ENCODE peak calls at places on chromosomes 3 and 15, in four cellular contexts. H is brain microvascular endothelial cell, Q is upper lobe of right lung, O is heart right ventricle. X is an unnamed sample.
A peak's percentile ranks its signal among the peaks of the same experiment; 100 is the strongest.

GRCh38 chr3:36648241-36649034 is 115.9 kb downstream of the DCLK3 start:
- DNase-seq in H (peak; percentile 91), Q (no peak), O (no peak), X (peak; percentile 81)

GRCh38 chr3:105417538-105418289 is 51.0 kb downstream of the ALCAM start:
- DNase-seq in O (no peak), H (no peak), Q (no peak), X (no peak)

GRCh38 chr15:37291920-37292319 is 191.6 kb upstream of the MEIS2 start:
- DNase-seq in O (no peak), Q (no peak), H (no peak), X (no peak)

GRCh38 chr3:188959013-188959412 is 212.8 kb upstream of the TPRG1 start:
- DNase-seq in Q (no peak), O (no peak), H (no peak), X (no peak)

GRCh38 chr3:178810173-178810572 is 261.4 kb downstream of the ZMAT3 start:
- DNase-seq in H (no peak), O (no peak), Q (no peak), X (no peak)

GRCh38 chr3:168659015-168659414 is 563.3 kb upstream of the GOLIM4 start:
- DNase-seq in H (no peak), Q (no peak), O (no peak), X (peak; percentile 9)

GRCh38 chr3:78951546-78951945 is 816.3 kb downstream of the ROBO1 start:
- DNase-seq in Q (no peak), O (no peak), H (peak; percentile 20), X (peak; percentile 18)

GRCh38 chr15:96323250-96324162 is 7.0 kb upstream of the NR2F2 start:
- DNase-seq in O (no peak), H (no peak), Q (no peak), X (no peak)

GRCh38 chr15:63034568-63034967 is 8.0 kb upstream of the TPM1 start:
- DNase-seq in H (no peak), Q (no peak), O (no peak), X (no peak)

GRCh38 chr15:26148461-26148860 is 285.3 kb upstream of the ATP10A start:
- DNase-seq in Q (no peak), H (no peak), O (no peak), X (no peak)

GRCh38 chr3:50194128-50194902 is 2.9 kb downstream of the GNAT1 start:
- DNase-seq in H (peak; percentile 18), O (peak; percentile 78), Q (peak; percentile 82), X (peak; percentile 53)

GRCh38 chr3:50650018-50650417 is 24.7 kb upstream of the DOCK3 start:
- DNase-seq in H (no peak), Q (no peak), O (no peak), X (no peak)

GRCh38 chr3:36446230-36446629 is 65.9 kb downstream of the STAC start:
- DNase-seq in Q (no peak), O (no peak), H (peak; percentile 22), X (peak; percentile 29)

GRCh38 chr15:51750942-51751686 is at the start of gene TMOD2:
- DNase-seq in Q (peak; percentile 83), H (no peak), O (peak; percentile 62), X (no peak)

GRCh38 chr15:63190993-63191392 is 1.6 kb downstream of the RAB8B start:
- DNase-seq in O (no peak), Q (no peak), H (no peak), X (no peak)

GRCh38 chr15:56244811-56245576 is 1.3 kb upstream of the RFX7 start:
- DNase-seq in Q (peak; percentile 66), H (peak; percentile 5), O (peak; percentile 11), X (no peak)

GRCh38 chr3:54307616-54308180 is 185.3 kb downstream of the CACNA2D3 start:
- DNase-seq in O (no peak), Q (no peak), H (no peak), X (no peak)

GRCh38 chr3:189383630-189384029 is 211.9 kb downstream of the TPRG1 start:
- DNase-seq in O (no peak), H (no peak), Q (no peak), X (no peak)

GRCh38 chr15:44009056-44009455 is 182.3 kb downstream of the WDR76 start:
- DNase-seq in O (no peak), Q (no peak), H (no peak), X (peak; percentile 77)

GRCh38 chr3:194023501-194024280 is 112.3 kb upstream of the HES1 start:
- DNase-seq in Q (no peak), H (no peak), O (no peak), X (no peak)

GRCh38 chr15:70714575-70714974 is 48.8 kb downstream of the UACA start:
- DNase-seq in Q (no peak), H (no peak), O (no peak), X (no peak)

GRCh38 chr15:60582370-60583036 is 103.6 kb upstream of the ICE2 start:
- DNase-seq in Q (no peak), H (peak; percentile 57), O (no peak), X (no peak)

GRCh38 chr15:56471440-56472069 is 6.6 kb upstream of the MNS1 start:
- DNase-seq in O (no peak), H (no peak), Q (no peak), X (no peak)

DNA sequence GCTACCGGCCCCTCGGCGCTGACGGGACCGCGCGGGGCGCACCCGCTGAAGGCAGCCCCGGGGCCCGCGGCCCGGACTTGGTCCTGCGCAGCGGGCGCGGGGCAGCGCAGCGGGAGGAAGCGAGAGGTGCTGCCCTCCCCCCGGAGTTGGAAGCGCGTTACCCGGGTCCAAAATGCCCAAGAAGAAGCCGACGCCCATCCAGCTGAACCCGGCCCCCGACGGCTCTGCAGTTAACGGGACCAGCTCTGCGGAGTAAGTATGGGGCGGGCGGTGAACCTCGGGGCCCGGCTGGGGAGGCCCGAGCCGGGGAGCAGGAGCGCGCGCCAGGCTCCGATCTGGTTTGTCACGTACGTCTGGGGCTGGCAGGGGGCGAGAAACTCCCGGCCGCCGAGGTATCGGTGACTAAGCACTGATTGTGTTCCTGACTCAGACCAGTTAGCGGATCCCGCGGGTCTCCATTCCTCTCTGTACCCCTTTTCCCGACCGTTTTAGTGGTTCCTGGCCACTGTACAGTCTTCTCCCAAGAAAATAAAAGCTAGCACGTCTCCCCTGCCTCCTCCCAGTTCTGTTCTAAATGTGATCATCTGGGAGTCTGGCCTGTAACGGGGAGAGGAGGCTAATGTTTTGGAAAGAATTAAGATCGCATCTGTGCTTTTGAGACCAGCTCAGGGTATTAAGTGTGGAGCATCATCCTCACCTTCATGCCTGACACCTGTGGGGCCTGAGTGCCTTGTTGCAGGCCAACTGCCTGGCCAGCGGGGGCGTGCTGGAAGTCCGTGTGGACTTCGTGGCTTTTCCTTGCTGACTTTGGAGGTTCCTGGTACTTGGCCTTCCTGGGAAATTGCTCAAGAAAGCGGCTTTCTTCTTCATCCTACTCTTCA is 704 bp downstream of the MAP2K1 start:
- DNase-seq in H (peak; percentile 77), O (peak; percentile 65), Q (peak; percentile 82), X (peak; percentile 82)
- TF ChIP-seq CTCF in H (peak; percentile 54), O (peak; percentile 31), Q (peak; percentile 43), X (peak; percentile 27)

GRCh38 chr3:111857474-111857873 is 1.6 kb upstream of the PHLDB2 start:
- DNase-seq in Q (no peak), O (no peak), H (no peak), X (no peak)

GRCh38 chr3:111859974-111860859 is 1.2 kb downstream of the PHLDB2 start:
- DNase-seq in Q (peak; percentile 82), H (peak; percentile 88), O (peak; percentile 68), X (peak; percentile 94)

GRCh38 chr3:111861396-111861795 is 2.3 kb downstream of the PHLDB2 start:
- DNase-seq in H (peak; percentile 40), Q (no peak), O (no peak), X (no peak)

GRCh38 chr3:111858641-111859040 is 424 bp upstream of the PHLDB2 start:
- DNase-seq in Q (no peak), H (no peak), O (no peak), X (no peak)

GRCh38 chr3:111859061-111859973 is at the start of gene PHLDB2:
- DNase-seq in H (peak; percentile 79), Q (peak; percentile 80), O (peak; percentile 87), X (peak; percentile 84)
- TF ChIP-seq CTCF in H (peak; percentile 10), Q (no peak), O (peak; percentile 27), X (no peak)

GRCh38 chr3:180802837-180803236 is 109.6 kb upstream of the FXR1 start:
- DNase-seq in Q (no peak), O (no peak), H (peak; percentile 3), X (no peak)
- TF ChIP-seq CTCF in Q (peak; percentile 44), O (peak; percentile 63), H (peak; percentile 50), X (peak; percentile 46)

GRCh38 chr3:128620268-128620691 is 30.3 kb downstream of the RPN1 start:
- DNase-seq in Q (no peak), O (no peak), H (no peak), X (no peak)
- TF ChIP-seq CTCF in Q (no peak), O (no peak), H (peak; percentile 31), X (no peak)

GRCh38 chr3:11850003-11850402 is 3.3 kb upstream of the TAMM41 start:
- DNase-seq in H (no peak), Q (no peak), O (no peak), X (no peak)
- TF ChIP-seq CTCF in H (no peak), Q (no peak), O (no peak), X (no peak)

GRCh38 chr3:27533718-27534578 is 49.8 kb upstream of the SLC4A7 start:
- DNase-seq in H (peak; percentile 97), O (peak; percentile 23), Q (no peak), X (peak; percentile 100)
- TF ChIP-seq CTCF in H (peak; percentile 79), O (no peak), Q (peak; percentile 16), X (peak; percentile 66)